ENCODE peak calls at places on chromosomes 7 and 10, in seven cellular contexts. M is pancreas; U is SJSA1; O is ovary; T is psoas muscle; S is breast epithelium; N is CD8-positive, alpha-beta memory T cell. V is an unnamed sample. For H3K4me1, the result is how much of the 10 kb centered on the place peaks cover.

GRCh38 chr7:13240349-13240748 is 552.9 kb downstream of the ARL4A start:
- DNase-seq in S (no peak), M (no peak), T (no peak), O (no peak), U (no peak), N (no peak), V (no peak)

GRCh38 chr10:12279281-12279680 is 70.1 kb upstream of the CAMK1D start:
- DNase-seq in T (no peak), S (no peak), U (no peak), O (no peak), M (no peak), N (no peak), V (no peak)

GRCh38 chr7:148856891-148857290 is 27.2 kb downstream of the EZH2 start:
- DNase-seq in S (no peak), N (no peak), U (no peak), M (no peak), O (no peak), T (no peak), V (no peak)

GRCh38 chr7:123148813-123149212 is 51.0 kb downstream of the SLC13A1 start:
- DNase-seq in U (no peak), S (no peak), M (no peak), O (no peak), N (no peak), T (no peak), V (no peak)

GRCh38 chr7:71942115-71942514 is 470.0 kb downstream of the CALN1 start:
- DNase-seq in O (no peak), M (no peak), U (no peak), T (no peak), N (no peak), S (no peak), V (no peak)

GRCh38 chr7:150560486-150560885 is 6.7 kb upstream of the GIMAP4 start:
- DNase-seq in M (no peak), T (no peak), S (no peak), U (no peak), O (no peak), N (no peak), V (no peak)

GRCh38 chr10:23742368-23742767 is 303.5 kb downstream of the OTUD1 start:
- DNase-seq in T (no peak), M (no peak), N (no peak), O (no peak), S (no peak), U (no peak), V (no peak)

GRCh38 chr7:22809902-22810642 is 12.6 kb downstream of the TOMM7 start:
- DNase-seq in M (no peak), U (no peak), O (no peak), S (no peak), T (no peak), N (no peak), V (no peak)

GRCh38 chr7:132276252-132276651 is 300.0 kb downstream of the PLXNA4 start:
- DNase-seq in U (no peak), O (no peak), M (no peak), N (no peak), S (no peak), T (no peak), V (no peak)

GRCh38 chr7:68063171-68063570 is 1066.5 kb downstream of the TYW1 start:
- DNase-seq in U (no peak), S (no peak), T (no peak), M (no peak), N (no peak), O (no peak), V (no peak)

GRCh38 chr7:46685051-46685450 is 764.0 kb upstream of the IGFBP3 start:
- DNase-seq in N (no peak), U (no peak), O (no peak), T (no peak), S (no peak), M (no peak), V (no peak)

GRCh38 chr7:105454058-105454739 is 65.5 kb upstream of the SRPK2 start:
- DNase-seq in O (no peak), M (no peak), T (no peak), U (no peak), S (no peak), N (no peak), V (no peak)

GRCh38 chr10:132122097-132122861 is 56.5 kb downstream of the JAKMIP3 start:
- DNase-seq in T (peak), N (no peak), S (no peak), O (peak), M (peak), U (no peak), V (no peak)

GRCh38 chr7:96719164-96719563 is 9.5 kb upstream of the SEM1 start:
- DNase-seq in O (no peak), M (no peak), T (no peak), S (no peak), U (no peak), N (no peak), V (no peak)

GRCh38 chr7:15686209-15686956 is at the start of gene MEOX2:
- DNase-seq in S (no peak), U (no peak), M (no peak), N (no peak), O (peak), T (peak), V (peak)

GRCh38 chr7:40972426-40972825 is 730.5 kb downstream of the INHBA start:
- DNase-seq in S (no peak), N (no peak), M (no peak), U (no peak), O (no peak), T (no peak), V (no peak)

GRCh38 chr10:63005246-63005645 is 127.9 kb upstream of the NRBF2 start:
- DNase-seq in N (no peak), M (no peak), T (no peak), S (no peak), U (no peak), O (no peak), V (no peak)

GRCh38 chr10:59177031-59177861 is 803 bp downstream of the PHYHIPL start:
- DNase-seq in S (no peak), N (no peak), U (no peak), M (peak), T (peak), O (peak), V (no peak)

GRCh38 chr7:77238703-77239136 is 39.1 kb upstream of the FGL2 start:
- DNase-seq in O (no peak), N (no peak), S (no peak), M (no peak), U (no peak), T (no peak), V (no peak)

GRCh38 chr10:119489572-119490326 is 52.8 kb downstream of the RGS10 start:
- DNase-seq in T (peak), U (peak), S (no peak), M (no peak), N (peak), O (peak), V (no peak)

GRCh38 chr10:69716711-69717560 is 84.8 kb upstream of the COL13A1 start:
- DNase-seq in T (peak), U (peak), O (no peak), N (peak), S (no peak), M (peak), V (no peak)

GRCh38 chr7:45647967-45648670 is 74.0 kb downstream of the ADCY1 start:
- DNase-seq in U (no peak), N (no peak), O (no peak), T (no peak), S (no peak), M (no peak), V (peak)

GRCh38 chr10:125037145-125037544 is 95.2 kb downstream of the ZRANB1 start:
- DNase-seq in N (no peak), U (peak), S (peak), O (no peak), M (peak), T (peak), V (no peak)

GRCh38 chr7:134782121-134782623 is 2.7 kb downstream of the CALD1 start:
- DNase-seq in S (no peak), O (no peak), T (no peak), N (no peak), U (no peak), M (no peak), V (no peak)

GRCh38 chr10:11678074-11678793 is 63.9 kb upstream of the ECHDC3 start:
- DNase-seq in S (no peak), T (no peak), N (no peak), U (no peak), O (no peak), M (no peak), V (no peak)

GRCh38 chr10:15824498-15824897 is 35.8 kb downstream of the MINDY3 start:
- DNase-seq in M (no peak), U (no peak), N (no peak), O (no peak), S (no peak), T (no peak), V (no peak)

GRCh38 chr7:40469481-40469880 is 334.7 kb downstream of the SUGCT start:
- DNase-seq in O (no peak), N (no peak), S (no peak), U (peak), T (no peak), M (no peak), V (no peak)

GRCh38 chr10:119811122-119811521 is 61.5 kb downstream of the MCMBP start:
- DNase-seq in N (no peak), S (no peak), T (no peak), U (no peak), M (no peak), O (no peak), V (no peak)

DNA sequence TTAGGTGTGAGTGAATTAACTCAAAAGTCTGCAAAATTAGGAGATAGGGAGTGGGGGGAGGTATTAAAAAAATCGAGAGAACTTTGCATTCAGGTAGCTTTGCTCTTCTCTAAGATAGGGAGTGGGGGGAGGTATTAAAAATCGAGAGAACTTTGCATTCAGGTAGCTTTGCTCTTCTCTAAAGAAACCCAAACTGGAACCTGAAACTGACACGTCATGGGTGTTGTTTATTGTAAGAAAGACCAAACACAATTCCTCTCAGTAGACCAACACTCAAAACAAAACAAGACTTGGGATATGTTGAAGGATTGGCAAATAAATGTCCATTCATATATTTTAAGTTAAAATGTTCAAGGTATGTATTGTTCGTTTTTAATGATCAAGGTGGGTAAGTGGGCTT is 87.9 kb downstream of the KIAA1549 start:
- DNase-seq in N (no peak), O (no peak), U (no peak), S (no peak), M (no peak), T (no peak), V (no peak)
- H3K4me1 ChIP-seq in N (under half), O (under half), U (under half), S (under half), M (under half), T (under half), V (under half)

DNA sequence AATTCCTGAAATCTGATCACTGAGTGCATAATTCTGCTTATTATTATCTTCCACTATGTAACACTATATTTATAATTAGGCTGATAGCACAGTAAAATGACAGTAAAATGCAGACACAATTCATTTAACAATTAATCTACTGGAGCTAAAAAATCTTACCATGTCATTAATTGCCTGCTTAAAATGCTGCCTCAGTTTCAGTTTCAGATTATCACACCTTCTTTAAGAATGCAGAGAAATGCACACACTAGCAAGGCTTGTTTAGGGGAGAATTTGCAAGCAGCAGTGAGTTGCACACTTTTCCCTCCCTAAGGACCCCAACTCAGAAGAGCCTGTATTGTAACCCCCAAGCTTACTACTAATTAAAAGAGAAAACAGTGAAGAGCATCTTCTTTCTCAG is 79.6 kb upstream of the KCNIP2 start:
- DNase-seq in S (no peak), N (no peak), T (no peak), M (no peak), U (no peak), O (no peak), V (no peak)
- H3K4me3 ChIP-seq in S (no peak), N (no peak), T (no peak), M (no peak), U (no peak), O (no peak), V (no peak)

GRCh38 chr7:37445064-37445723 is 3.5 kb downstream of the ELMO1 start:
- DNase-seq in M (no peak), N (no peak), O (no peak), S (no peak), T (no peak), U (no peak), V (no peak)
- H3K4me1 ChIP-seq in M (under half), N (under half), O (under half), S (under half), T (under half), U (under half), V (under half)

DNA sequence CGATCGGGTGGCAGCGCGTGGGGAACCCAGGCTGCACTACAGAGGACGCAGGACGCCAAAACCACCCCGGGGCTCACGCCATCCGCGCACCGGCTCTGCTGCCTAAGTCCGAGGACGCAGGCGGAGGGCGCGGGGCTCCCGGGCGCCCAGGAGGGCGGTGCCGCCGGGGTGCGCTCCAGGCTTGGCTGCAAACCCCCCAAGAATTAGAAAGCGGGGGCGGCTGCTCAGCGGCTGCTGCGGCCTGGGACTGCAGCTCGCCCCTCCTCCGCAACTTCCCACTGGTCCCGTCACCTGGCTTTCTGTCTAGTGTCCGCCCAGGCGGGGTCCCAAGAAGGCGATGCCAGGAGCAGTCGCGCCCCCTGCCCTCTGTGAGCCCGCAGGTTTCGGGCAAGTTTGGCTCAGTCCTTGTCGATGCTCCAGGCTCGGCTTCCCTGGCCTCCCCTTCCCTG is 1.7 kb upstream of the POU6F2 start:
- DNase-seq in S (no peak), N (no peak), M (no peak), U (no peak), O (peak), T (peak), V (no peak)
- H3K4me3 ChIP-seq in S (peak), N (no peak), M (peak), U (no peak), O (no peak), T (no peak), V (peak)

DNA sequence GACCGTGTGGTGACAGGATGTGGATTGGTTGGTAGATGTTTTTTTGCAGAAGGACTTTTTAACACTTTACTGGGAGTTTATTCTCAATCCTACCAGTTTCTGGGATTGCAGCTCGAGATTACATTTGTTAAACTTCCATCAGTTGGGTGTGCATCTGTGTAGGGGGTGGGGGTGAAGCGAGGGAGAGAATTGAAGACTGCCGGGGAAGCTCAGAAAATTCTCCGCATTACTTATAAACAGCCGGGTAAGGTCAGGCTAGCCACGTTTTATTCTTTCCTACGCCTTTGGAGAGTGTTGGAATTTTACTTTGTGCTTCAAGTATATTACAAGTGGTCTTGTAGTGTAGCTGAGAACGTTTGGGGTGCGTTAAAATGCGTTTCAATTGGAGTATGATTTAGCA is 1.1 kb downstream of the PALS2 start:
- DNase-seq in U (no peak), O (no peak), S (no peak), M (no peak), T (no peak), N (no peak), V (no peak)
- H3K4me1 ChIP-seq in U (under half), O (under half), S (under half), M (under half), T (under half), N (under half), V (under half)

GRCh38 chr10:3060481-3060889 is 6.9 kb upstream of the PFKP start:
- DNase-seq in T (no peak), U (no peak), S (no peak), M (no peak), O (no peak), N (no peak), V (no peak)
- H3K4me3 ChIP-seq in T (no peak), U (no peak), S (no peak), M (no peak), O (no peak), N (no peak), V (no peak)

GRCh38 chr10:113055458-113055857 is 105.4 kb downstream of the TCF7L2 start:
- DNase-seq in T (no peak), M (no peak), O (no peak), S (no peak), U (no peak), N (no peak), V (no peak)

GRCh38 chr10:113053091-113053490 is 103.0 kb downstream of the TCF7L2 start:
- DNase-seq in M (no peak), U (no peak), O (no peak), T (peak), N (no peak), S (no peak), V (peak)

GRCh38 chr10:113056030-113056429 is 106.0 kb downstream of the TCF7L2 start:
- DNase-seq in M (no peak), U (no peak), T (no peak), N (no peak), S (no peak), O (no peak), V (no peak)

GRCh38 chr10:113052076-113052830 is 102.2 kb downstream of the TCF7L2 start:
- DNase-seq in T (no peak), O (no peak), U (peak), S (no peak), M (no peak), N (no peak), V (no peak)

GRCh38 chr10:113053881-113054280 is 103.8 kb downstream of the TCF7L2 start:
- DNase-seq in N (no peak), S (no peak), U (peak), M (no peak), O (no peak), T (no peak), V (no peak)
- H3K4me1 ChIP-seq in N (under half), S (under half), U (half or more), M (under half), O (half or more), T (under half), V (under half)

DNA sequence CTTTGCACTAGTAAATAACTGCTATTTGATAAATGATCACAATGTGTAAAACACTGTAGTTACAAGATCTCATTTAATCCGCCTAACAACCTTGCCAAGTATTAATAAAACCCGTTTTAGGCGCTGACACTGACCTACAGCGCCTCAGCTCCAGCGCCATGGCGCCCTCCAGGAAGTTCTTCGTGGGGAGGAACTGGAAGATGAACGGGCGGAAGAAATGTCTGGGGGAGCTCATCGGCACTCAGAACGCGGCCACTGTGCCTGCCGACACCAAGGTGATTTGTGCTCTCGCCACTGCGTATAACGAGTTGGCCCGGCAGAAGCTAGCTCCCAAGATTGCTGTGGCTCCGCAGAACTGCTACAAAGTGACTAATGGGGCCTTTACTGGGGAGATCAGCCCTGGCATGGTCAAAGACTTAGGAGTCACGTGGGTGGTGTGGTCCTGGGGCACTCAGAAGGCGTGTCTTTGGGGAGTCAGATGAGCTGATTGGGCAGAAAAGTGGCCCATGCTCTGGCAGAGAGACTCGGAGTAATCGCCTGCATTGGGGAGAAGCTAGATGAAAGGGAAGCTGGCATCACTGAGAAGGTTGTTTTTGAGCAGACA is 1.1 kb upstream of the TNPO3 start:
- DNase-seq in T (no peak), M (peak), U (no peak), S (no peak), N (no peak), O (peak), V (peak)
- H3K4me3 ChIP-seq in T (peak), M (peak), U (no peak), S (peak), N (peak), O (no peak), V (no peak)